ENCODE peak calls at places on chromosomes 13 and 19, in nine cellular contexts. One of them, this sample, is unnamed.

GRCh38 chr19:13025819-13026477 is 30.7 kb downstream of the NFIX start:
- DNase-seq in mesothelial cell of epicardium: no peak
- DNase-seq in thoracic aorta: no peak
- DNase-seq in AG09319: no peak
- DNase-seq in neural crest cell: no peak
- DNase-seq in ovary: no peak
- DNase-seq in left lung: peak; percentile 41
- DNase-seq in GM20000: no peak
- DNase-seq in kidney epithelial cell: no peak
- DNase-seq in this sample: no peak

GRCh38 chr19:13036366-13036976 is 41.2 kb downstream of the NFIX start:
- DNase-seq in ovary: no peak
- DNase-seq in AG09319: no peak
- DNase-seq in kidney epithelial cell: no peak
- DNase-seq in GM20000: no peak
- DNase-seq in thoracic aorta: no peak
- DNase-seq in left lung: peak; percentile 82
- DNase-seq in neural crest cell: no peak
- DNase-seq in mesothelial cell of epicardium: no peak
- DNase-seq in this sample: no peak

GRCh38 chr19:47331931-47332547 is at the start of gene C5AR2:
- DNase-seq in GM20000: no peak
- DNase-seq in neural crest cell: no peak
- DNase-seq in ovary: no peak
- DNase-seq in thoracic aorta: no peak
- DNase-seq in AG09319: no peak
- DNase-seq in left lung: peak; percentile 37
- DNase-seq in kidney epithelial cell: no peak
- DNase-seq in mesothelial cell of epicardium: no peak
- DNase-seq in this sample: no peak

GRCh38 chr19:19488041-19488874 is 27.1 kb downstream of the TSSK6 start:
- DNase-seq in thoracic aorta: no peak
- DNase-seq in neural crest cell: no peak
- DNase-seq in kidney epithelial cell: no peak
- DNase-seq in mesothelial cell of epicardium: no peak
- DNase-seq in GM20000: no peak
- DNase-seq in left lung: peak; percentile 50
- DNase-seq in ovary: no peak
- DNase-seq in AG09319: no peak
- DNase-seq in this sample: no peak

GRCh38 chr13:113410472-113411201 is 42.7 kb downstream of the ADPRHL1 start:
- DNase-seq in GM20000: no peak
- DNase-seq in mesothelial cell of epicardium: no peak
- DNase-seq in AG09319: peak; percentile 28
- DNase-seq in thoracic aorta: peak; percentile 66
- DNase-seq in left lung: peak; percentile 63
- DNase-seq in ovary: no peak
- DNase-seq in neural crest cell: no peak
- DNase-seq in kidney epithelial cell: peak; percentile 74
- DNase-seq in this sample: no peak

GRCh38 chr19:35436477-35437141 is 11.4 kb upstream of the FFAR2 start:
- DNase-seq in GM20000: peak; percentile 34
- DNase-seq in kidney epithelial cell: no peak
- DNase-seq in left lung: peak; percentile 72
- DNase-seq in mesothelial cell of epicardium: no peak
- DNase-seq in AG09319: peak; percentile 14
- DNase-seq in thoracic aorta: no peak
- DNase-seq in ovary: peak; percentile 39
- DNase-seq in neural crest cell: no peak
- DNase-seq in this sample: no peak

GRCh38 chr19:41657157-41657556 is 30.3 kb upstream of the CEACAM4 start:
- DNase-seq in AG09319: no peak
- DNase-seq in mesothelial cell of epicardium: no peak
- DNase-seq in neural crest cell: no peak
- DNase-seq in left lung: no peak
- DNase-seq in kidney epithelial cell: no peak
- DNase-seq in ovary: no peak
- DNase-seq in thoracic aorta: no peak
- DNase-seq in GM20000: no peak
- DNase-seq in this sample: no peak

GRCh38 chr13:21670006-21670882 is 629 bp upstream of the FGF9 start:
- DNase-seq in thoracic aorta: no peak
- DNase-seq in AG09319: no peak
- DNase-seq in left lung: peak; percentile 89
- DNase-seq in kidney epithelial cell: no peak
- DNase-seq in GM20000: peak; percentile 87
- DNase-seq in ovary: peak; percentile 35
- DNase-seq in mesothelial cell of epicardium: peak; percentile 80
- DNase-seq in neural crest cell: peak; percentile 67
- DNase-seq in this sample: peak; percentile 80

GRCh38 chr13:112516218-112516617 is 71.7 kb downstream of the TUBGCP3 start:
- DNase-seq in mesothelial cell of epicardium: no peak
- DNase-seq in GM20000: no peak
- DNase-seq in left lung: no peak
- DNase-seq in AG09319: no peak
- DNase-seq in thoracic aorta: no peak
- DNase-seq in ovary: no peak
- DNase-seq in kidney epithelial cell: no peak
- DNase-seq in neural crest cell: no peak
- DNase-seq in this sample: no peak

GRCh38 chr19:677601-678380 is 1.6 kb downstream of the FSTL3 start:
- DNase-seq in mesothelial cell of epicardium: no peak
- DNase-seq in neural crest cell: no peak
- DNase-seq in ovary: no peak
- DNase-seq in thoracic aorta: no peak
- DNase-seq in kidney epithelial cell: no peak
- DNase-seq in AG09319: no peak
- DNase-seq in left lung: no peak
- DNase-seq in GM20000: peak; percentile 32
- DNase-seq in this sample: no peak

GRCh38 chr13:82627183-82627582 is 1255.1 kb downstream of the SLITRK1 start:
- DNase-seq in left lung: no peak
- DNase-seq in GM20000: no peak
- DNase-seq in neural crest cell: no peak
- DNase-seq in thoracic aorta: no peak
- DNase-seq in ovary: no peak
- DNase-seq in kidney epithelial cell: no peak
- DNase-seq in mesothelial cell of epicardium: no peak
- DNase-seq in AG09319: peak; percentile 27
- DNase-seq in this sample: no peak

GRCh38 chr13:113604186-113604585 is 19.6 kb downstream of the TFDP1 start:
- DNase-seq in AG09319: no peak
- DNase-seq in thoracic aorta: no peak
- DNase-seq in ovary: no peak
- DNase-seq in mesothelial cell of epicardium: no peak
- DNase-seq in kidney epithelial cell: no peak
- DNase-seq in GM20000: peak; percentile 65
- DNase-seq in neural crest cell: no peak
- DNase-seq in left lung: no peak
- DNase-seq in this sample: no peak

GRCh38 chr19:15934332-15935078 is at the start of gene CYP4F11:
- DNase-seq in neural crest cell: no peak
- DNase-seq in AG09319: no peak
- DNase-seq in mesothelial cell of epicardium: no peak
- DNase-seq in ovary: no peak
- DNase-seq in left lung: peak; percentile 83
- DNase-seq in kidney epithelial cell: peak; percentile 21
- DNase-seq in GM20000: peak; percentile 1
- DNase-seq in thoracic aorta: peak; percentile 42
- DNase-seq in this sample: no peak

GRCh38 chr19:13956365-13956744 is 4.0 kb downstream of the DCAF15 start:
- DNase-seq in left lung: no peak
- DNase-seq in kidney epithelial cell: no peak
- DNase-seq in AG09319: no peak
- DNase-seq in thoracic aorta: no peak
- DNase-seq in GM20000: no peak
- DNase-seq in neural crest cell: no peak
- DNase-seq in mesothelial cell of epicardium: no peak
- DNase-seq in ovary: no peak
- DNase-seq in this sample: no peak

DNA sequence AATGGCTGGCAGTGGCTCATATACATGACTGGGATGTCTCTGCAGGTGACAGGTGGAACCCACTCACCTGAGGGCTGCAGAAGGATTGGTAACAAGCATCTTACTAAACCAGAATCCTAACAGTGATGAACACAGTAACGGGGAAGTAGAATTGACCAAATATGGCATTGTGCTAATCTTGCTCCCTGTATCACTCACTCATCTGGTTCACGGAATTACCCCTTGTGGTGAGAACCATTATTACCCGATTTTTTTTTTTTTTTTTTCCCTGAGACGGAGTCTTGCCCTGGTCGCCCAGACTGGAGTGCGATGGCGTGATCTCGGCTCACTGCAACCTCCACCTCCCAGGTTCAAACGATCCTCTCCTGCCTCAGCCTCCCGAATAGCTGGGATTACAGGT is 69.5 kb downstream of the PTPRS start:
- DNase-seq in GM20000: no peak
- DNase-seq in mesothelial cell of epicardium: no peak
- DNase-seq in ovary: no peak
- DNase-seq in neural crest cell: no peak
- DNase-seq in left lung: peak; percentile 8
- DNase-seq in kidney epithelial cell: no peak
- DNase-seq in AG09319: no peak
- DNase-seq in thoracic aorta: no peak
- DNase-seq in this sample: no peak
- TF ChIP-seq CTCF in GM20000: no peak
- TF ChIP-seq CTCF in mesothelial cell of epicardium: peak; percentile 74
- TF ChIP-seq CTCF in ovary: no peak
- TF ChIP-seq CTCF in neural crest cell: peak; percentile 56
- TF ChIP-seq CTCF in left lung: no peak
- TF ChIP-seq CTCF in kidney epithelial cell: no peak
- TF ChIP-seq CTCF in AG09319: no peak
- TF ChIP-seq CTCF in thoracic aorta: peak; percentile 10
- TF ChIP-seq CTCF in this sample: peak; percentile 61

GRCh38 chr19:7874080-7874856 is at the start of gene PRR36:
- DNase-seq in AG09319: no peak
- DNase-seq in ovary: no peak
- DNase-seq in GM20000: no peak
- DNase-seq in mesothelial cell of epicardium: peak; percentile 83
- DNase-seq in left lung: no peak
- DNase-seq in neural crest cell: peak; percentile 68
- DNase-seq in thoracic aorta: no peak
- DNase-seq in kidney epithelial cell: no peak
- DNase-seq in this sample: peak; percentile 83

GRCh38 chr19:7872306-7873204 is 1.6 kb downstream of the PRR36 start:
- DNase-seq in mesothelial cell of epicardium: no peak
- DNase-seq in left lung: peak; percentile 77
- DNase-seq in neural crest cell: no peak
- DNase-seq in kidney epithelial cell: no peak
- DNase-seq in AG09319: no peak
- DNase-seq in ovary: no peak
- DNase-seq in thoracic aorta: no peak
- DNase-seq in GM20000: no peak
- DNase-seq in this sample: peak; percentile 71

GRCh38 chr19:7873304-7874079 is 698 bp downstream of the PRR36 start:
- DNase-seq in mesothelial cell of epicardium: no peak
- DNase-seq in AG09319: no peak
- DNase-seq in GM20000: no peak
- DNase-seq in ovary: no peak
- DNase-seq in neural crest cell: no peak
- DNase-seq in left lung: no peak
- DNase-seq in thoracic aorta: no peak
- DNase-seq in kidney epithelial cell: no peak
- DNase-seq in this sample: no peak

GRCh38 chr19:7877249-7877836 is 3.2 kb upstream of the PRR36 start:
- DNase-seq in thoracic aorta: no peak
- DNase-seq in mesothelial cell of epicardium: no peak
- DNase-seq in neural crest cell: no peak
- DNase-seq in left lung: no peak
- DNase-seq in kidney epithelial cell: no peak
- DNase-seq in AG09319: no peak
- DNase-seq in ovary: no peak
- DNase-seq in GM20000: no peak
- DNase-seq in this sample: no peak

DNA sequence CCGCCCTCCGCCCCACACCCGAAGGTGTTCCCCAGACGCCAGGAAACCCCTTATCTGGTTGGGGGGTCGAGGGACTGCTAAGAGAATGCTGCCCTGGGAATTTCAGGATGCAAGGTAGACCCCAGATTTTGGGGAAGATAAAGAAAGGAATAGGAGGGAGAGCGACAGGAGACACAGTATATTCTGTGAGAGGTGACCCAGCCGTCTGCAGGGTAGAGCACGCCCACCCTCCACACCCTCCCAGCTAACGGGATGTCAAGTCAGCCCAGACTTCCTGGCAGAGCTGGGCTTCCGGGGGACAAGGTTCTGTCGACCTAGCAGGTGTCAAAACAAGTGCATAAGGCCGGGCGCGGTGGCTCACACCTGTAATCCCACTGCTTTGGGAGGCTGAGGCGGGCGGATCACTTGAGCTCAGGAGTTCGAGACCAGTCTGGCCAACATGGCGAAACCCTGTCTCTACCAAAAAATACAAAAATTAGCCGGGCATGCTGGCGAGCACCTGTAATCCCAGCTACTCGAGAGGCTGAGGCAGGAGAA is 735 bp upstream of the PRR36 start:
- DNase-seq in ovary: no peak
- DNase-seq in left lung: no peak
- DNase-seq in kidney epithelial cell: no peak
- DNase-seq in AG09319: no peak
- DNase-seq in thoracic aorta: no peak
- DNase-seq in GM20000: no peak
- DNase-seq in neural crest cell: no peak
- DNase-seq in mesothelial cell of epicardium: no peak
- DNase-seq in this sample: no peak
- TF ChIP-seq CTCF in ovary: no peak
- TF ChIP-seq CTCF in left lung: no peak
- TF ChIP-seq CTCF in kidney epithelial cell: no peak
- TF ChIP-seq CTCF in AG09319: no peak
- TF ChIP-seq CTCF in thoracic aorta: no peak
- TF ChIP-seq CTCF in GM20000: no peak
- TF ChIP-seq CTCF in neural crest cell: no peak
- TF ChIP-seq CTCF in mesothelial cell of epicardium: no peak
- TF ChIP-seq CTCF in this sample: no peak

DNA sequence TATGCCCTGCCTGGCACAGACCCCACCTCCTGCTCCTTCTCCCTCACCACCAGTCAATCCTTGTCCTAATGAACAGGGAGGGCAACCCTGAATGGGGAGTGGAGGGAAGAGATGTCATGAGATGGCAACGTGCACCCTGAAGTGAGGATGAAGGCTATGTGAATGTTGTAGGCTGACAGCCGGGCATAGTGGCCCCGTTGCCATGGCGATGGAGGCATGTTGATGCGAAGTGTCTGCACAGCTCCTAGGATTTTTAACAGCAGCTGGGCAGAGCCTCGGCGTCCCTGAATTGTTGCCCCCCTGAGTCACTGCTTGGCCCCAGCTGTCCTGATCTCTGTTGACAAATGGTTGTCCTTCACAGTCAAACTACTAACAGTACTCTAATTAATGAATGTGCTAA is 4.8 kb upstream of the ALOX5AP start:
- DNase-seq in neural crest cell: peak; percentile 40
- DNase-seq in AG09319: no peak
- DNase-seq in ovary: no peak
- DNase-seq in mesothelial cell of epicardium: no peak
- DNase-seq in left lung: no peak
- DNase-seq in GM20000: no peak
- DNase-seq in thoracic aorta: no peak
- DNase-seq in kidney epithelial cell: no peak
- DNase-seq in this sample: no peak
- TF ChIP-seq CTCF in neural crest cell: no peak
- TF ChIP-seq CTCF in AG09319: no peak
- TF ChIP-seq CTCF in ovary: no peak
- TF ChIP-seq CTCF in mesothelial cell of epicardium: no peak
- TF ChIP-seq CTCF in left lung: no peak
- TF ChIP-seq CTCF in GM20000: no peak
- TF ChIP-seq CTCF in thoracic aorta: no peak
- TF ChIP-seq CTCF in kidney epithelial cell: no peak
- TF ChIP-seq CTCF in this sample: no peak

GRCh38 chr13:20340136-20340758 is 108.1 kb upstream of the GJB6 start:
- DNase-seq in ovary: no peak
- DNase-seq in thoracic aorta: no peak
- DNase-seq in neural crest cell: no peak
- DNase-seq in kidney epithelial cell: no peak
- DNase-seq in mesothelial cell of epicardium: no peak
- DNase-seq in GM20000: no peak
- DNase-seq in left lung: no peak
- DNase-seq in AG09319: no peak
- DNase-seq in this sample: no peak
- TF ChIP-seq CTCF in ovary: no peak
- TF ChIP-seq CTCF in thoracic aorta: no peak
- TF ChIP-seq CTCF in neural crest cell: no peak
- TF ChIP-seq CTCF in kidney epithelial cell: no peak
- TF ChIP-seq CTCF in mesothelial cell of epicardium: no peak
- TF ChIP-seq CTCF in GM20000: no peak
- TF ChIP-seq CTCF in left lung: no peak
- TF ChIP-seq CTCF in AG09319: no peak
- TF ChIP-seq CTCF in this sample: no peak